ENCODE peak calls at places on chromosomes 7 and 10, in five cellular contexts. V is GM12878, S is H1, J is K562, W is HepG2. K is an unnamed sample.
A peak's percentile ranks its signal among the peaks of the same experiment; 100 is the strongest.

GRCh38 chr7:70586822-70587221 is 545.1 kb upstream of the GALNT17 start:
- DNase-seq in S (no peak), W (no peak), V (no peak), J (no peak), K (no peak)

GRCh38 chr7:464712-465461 is 54.8 kb downstream of the PDGFA start:
- DNase-seq in V (no peak), S (no peak), W (peak; percentile 50), J (no peak), K (peak; percentile 10)

GRCh38 chr7:40329601-40330153 is 194.9 kb downstream of the SUGCT start:
- DNase-seq in J (peak; percentile 34), W (peak; percentile 52), V (no peak), S (no peak), K (no peak)

GRCh38 chr7:27303021-27303420 is 60.4 kb downstream of the EVX1 start:
- DNase-seq in V (no peak), W (no peak), S (no peak), J (no peak), K (no peak)

GRCh38 chr10:114021135-114021534 is 22.5 kb upstream of the ADRB1 start:
- DNase-seq in W (no peak), V (no peak), S (no peak), J (no peak), K (no peak)

GRCh38 chr10:77524300-77524711 is 113.3 kb downstream of the KCNMA1 start:
- DNase-seq in S (no peak), J (no peak), W (no peak), V (no peak), K (no peak)

GRCh38 chr10:91088300-91089140 is 131.9 kb upstream of the PCGF5 start:
- DNase-seq in J (no peak), V (no peak), W (peak; percentile 30), S (no peak), K (no peak)

GRCh38 chr7:42414961-42415505 is 178.0 kb upstream of the GLI3 start:
- DNase-seq in S (no peak), J (no peak), W (no peak), V (no peak), K (no peak)

GRCh38 chr7:128352138-128352537 is 8.4 kb upstream of the RBM28 start:
- DNase-seq in J (no peak), S (peak; percentile 56), W (peak; percentile 11), V (no peak), K (peak; percentile 88)

GRCh38 chr10:14583967-14584366 is 190.7 kb downstream of the FAM107B start:
- DNase-seq in W (no peak), V (no peak), J (no peak), S (no peak), K (no peak)

GRCh38 chr10:132306951-132307751 is 599 bp downstream of the STK32C start:
- DNase-seq in V (no peak), W (peak; percentile 57), S (no peak), J (no peak), K (peak; percentile 49)

GRCh38 chr10:90930971-90931841 is 10.3 kb upstream of the ANKRD1 start:
- DNase-seq in J (no peak), V (no peak), W (peak; percentile 96), S (peak; percentile 65), K (peak; percentile 52)

GRCh38 chr10:36555036-36555435 is 570.4 kb upstream of the ANKRD30A start:
- DNase-seq in W (no peak), V (no peak), J (no peak), S (no peak), K (no peak)

GRCh38 chr10:3625959-3626751 is 158.9 kb downstream of the KLF6 start:
- DNase-seq in J (no peak), W (no peak), S (no peak), V (peak; percentile 57), K (no peak)

GRCh38 chr7:96045919-96046318 is 273.6 kb downstream of the DYNC1I1 start:
- DNase-seq in W (no peak), V (no peak), S (no peak), J (no peak), K (no peak)

GRCh38 chr7:158080899-158081445 is 506.7 kb downstream of the PTPRN2 start:
- DNase-seq in S (no peak), J (no peak), V (no peak), W (no peak), K (no peak)

GRCh38 chr7:15397921-15398560 is 163.8 kb downstream of the AGMO start:
- DNase-seq in V (no peak), S (no peak), J (no peak), W (no peak), K (no peak)

GRCh38 chr10:35595106-35595505 is 10.0 kb upstream of the GJD4 start:
- DNase-seq in J (no peak), S (no peak), V (no peak), W (no peak), K (no peak)

GRCh38 chr7:7354674-7355073 is 172.3 kb downstream of the C1GALT1 start:
- DNase-seq in S (no peak), W (no peak), V (no peak), J (no peak), K (no peak)

GRCh38 chr7:73980206-73980605 is 47.8 kb upstream of the ELN start:
- DNase-seq in W (peak; percentile 86), J (no peak), S (no peak), V (no peak), K (no peak)

GRCh38 chr7:90180649-90181048 is 26.4 kb downstream of the STEAP1 start:
- DNase-seq in J (no peak), V (no peak), S (no peak), W (peak; percentile 12), K (no peak)

GRCh38 chr10:22764639-22765038 is 50.3 kb upstream of the PIP4K2A start:
- DNase-seq in V (no peak), W (no peak), J (no peak), S (no peak), K (no peak)

GRCh38 chr10:128345331-128345730 is 219.1 kb upstream of the MKI67 start:
- DNase-seq in W (no peak), J (no peak), S (no peak), V (no peak), K (no peak)

GRCh38 chr10:100442548-100442947 is 20.3 kb upstream of the WNT8B start:
- DNase-seq in J (no peak), S (no peak), W (no peak), V (no peak), K (no peak)

GRCh38 chr7:121187676-121188075 is 141.1 kb upstream of the WNT16 start:
- DNase-seq in V (no peak), S (no peak), J (no peak), W (no peak), K (no peak)

GRCh38 chr10:110885932-110886674 is 14.4 kb downstream of the PDCD4 start:
- DNase-seq in W (peak; percentile 48), S (no peak), V (no peak), J (no peak), K (no peak)

GRCh38 chr10:32004161-32004591 is 52.0 kb downstream of the KIF5B start:
- DNase-seq in V (no peak), S (no peak), J (no peak), W (peak; percentile 16), K (peak; percentile 37)

GRCh38 chr10:101903827-101904520 is 60.4 kb upstream of the KCNIP2 start:
- DNase-seq in W (no peak), S (no peak), J (no peak), V (peak; percentile 88), K (no peak)

GRCh38 chr10:29437871-29438270 is 149.0 kb downstream of the LYZL1 start:
- DNase-seq in J (no peak), W (no peak), V (no peak), S (no peak), K (no peak)

GRCh38 chr7:56493196-56493595 is 377.0 kb upstream of the NUPR2 start:
- DNase-seq in J (no peak), S (no peak), W (no peak), V (no peak), K (no peak)

GRCh38 chr7:28135760-28136159 is 44.8 kb downstream of the JAZF1 start:
- DNase-seq in W (no peak), V (no peak), S (no peak), J (no peak), K (no peak)

GRCh38 chr10:87750001-87750651 is 67.9 kb downstream of the ATAD1 start:
- DNase-seq in V (no peak), J (no peak), S (no peak), W (no peak), K (no peak)

GRCh38 chr10:51666476-51666875 is 32.9 kb downstream of the CSTF2T start:
- DNase-seq in W (no peak), J (no peak), V (no peak), S (no peak), K (no peak)

GRCh38 chr10:126110434-126110833 is 214.1 kb downstream of the FANK1 start:
- DNase-seq in S (no peak), V (no peak), J (no peak), W (no peak), K (no peak)

GRCh38 chr7:51139796-51140195 is 176.8 kb downstream of the COBL start:
- DNase-seq in J (no peak), W (no peak), S (no peak), V (no peak), K (no peak)
- TF ChIP-seq ATF2 in J (no peak), W (no peak), S (no peak), V (no peak), K (no peak)

DNA sequence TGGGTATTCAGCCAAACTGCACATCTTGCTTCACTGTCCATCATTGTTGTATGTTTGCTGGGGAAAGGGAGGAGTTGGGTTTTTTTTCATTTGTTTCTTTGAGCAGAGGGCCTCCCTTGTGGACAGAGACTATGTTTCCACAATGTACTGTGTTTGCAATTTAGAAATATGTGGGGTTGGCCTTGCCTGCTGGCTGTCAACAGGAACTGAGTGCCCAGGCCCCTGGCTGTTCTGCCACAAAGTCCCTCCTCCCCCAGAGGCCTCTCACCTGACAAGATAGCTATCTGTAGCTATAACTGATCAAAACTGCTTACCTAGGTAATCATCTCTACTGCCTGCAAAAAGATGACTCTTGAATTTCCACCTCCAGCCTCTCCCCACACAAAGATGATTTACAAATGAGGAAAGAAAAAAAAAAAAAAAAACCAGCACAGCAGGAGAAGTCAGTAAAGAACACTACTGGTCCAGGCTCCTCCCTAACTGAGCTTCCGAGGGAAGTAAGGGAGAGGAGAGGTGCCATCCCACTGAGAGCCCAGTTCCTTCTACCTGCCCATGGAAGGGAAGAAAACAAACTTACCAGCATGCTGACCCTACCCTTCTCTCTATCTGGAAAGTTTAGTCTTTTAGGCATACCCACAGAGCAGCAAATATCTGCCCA is 121.7 kb downstream of the SGMS1 start:
- DNase-seq in V (no peak), J (no peak), S (no peak), W (peak; percentile 90), K (no peak)
- TF ChIP-seq ATF2 in V (no peak), J (no peak), S (no peak), W (no peak), K (no peak)

DNA sequence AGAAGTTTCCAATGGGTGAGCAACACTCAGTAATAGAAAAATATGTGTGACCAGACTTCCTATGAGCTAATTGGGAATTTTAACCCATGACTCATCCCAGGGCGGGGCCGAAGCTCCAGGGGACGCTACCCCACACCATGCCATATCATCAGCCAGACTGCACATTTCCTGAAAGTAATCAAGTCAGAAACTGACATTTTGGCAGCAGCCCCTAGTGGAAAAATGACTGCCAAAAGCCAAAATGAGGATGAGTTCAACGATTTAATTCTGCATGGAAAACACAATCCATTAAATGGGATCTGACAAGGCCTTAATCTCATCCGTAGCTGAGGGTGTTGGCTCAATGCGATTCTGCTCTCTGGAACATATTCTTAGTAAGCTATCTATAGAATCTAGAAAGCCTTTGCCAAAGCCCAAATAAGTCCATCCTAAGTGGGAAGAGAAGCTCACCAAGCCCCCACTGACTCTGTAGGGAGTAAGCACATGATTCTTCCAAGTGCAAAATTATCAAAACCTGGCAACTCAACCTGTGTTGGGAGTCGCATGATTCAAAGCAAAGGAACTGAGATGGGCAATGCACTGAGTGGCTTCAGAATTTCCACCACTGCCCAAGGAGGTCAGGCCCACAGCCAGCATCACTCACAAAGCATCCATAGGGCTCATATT is 93.1 kb upstream of the PDE1C start:
- DNase-seq in W (no peak), S (no peak), V (no peak), J (no peak), K (no peak)
- TF ChIP-seq ATF2 in W (no peak), S (no peak), V (no peak), J (no peak), K (no peak)

GRCh38 chr10:33509231-33509871 is 174.9 kb upstream of the NRP1 start:
- DNase-seq in V (peak; percentile 25), W (peak; percentile 92), S (no peak), J (no peak), K (no peak)
- TF ChIP-seq ATF2 in V (no peak), W (peak; percentile 94), S (no peak), J (no peak), K (no peak)

K was measured in WTC11.